ENCODE peak calls at places on chromosomes 1 and 21, in ten cellular contexts. N is cardiac fibroblast; Z is Daoy; E is stimulated activated CD8-positive, alpha-beta memory T cell treated with anti-CD3 and anti-CD28 coated beads, Interleukin-4, amount 100 ng/mL, for 24 hours; V is dermis microvascular lymphatic vessel endothelial cell; D is H4; X is stromal cell of bone marrow; P is NCI-H1436; C is GM03348; H is CD8-positive, alpha-beta T cell. L is an unnamed sample.

GRCh38 chr1:41537788-41538351 is 53.4 kb upstream of the EDN2 start:
- DNase-seq in P (no peak), D (peak; percentile 54), N (peak; percentile 81), V (peak; percentile 57), Z (peak; percentile 67), C (peak; percentile 72), X (peak; percentile 81), H (no peak), E (no peak), L (peak; percentile 87)

GRCh38 chr1:175319912-175320230 is 127.3 kb upstream of the KIAA0040 start:
- DNase-seq in D (no peak), C (no peak), V (no peak), E (no peak), H (no peak), N (no peak), P (no peak), Z (no peak), X (no peak), L (no peak)

GRCh38 chr1:228007054-228007800 is 429 bp downstream of the WNT3A start:
- DNase-seq in C (peak; percentile 49), X (no peak), H (no peak), E (no peak), N (no peak), V (no peak), D (no peak), Z (no peak), P (no peak), L (peak; percentile 38)

GRCh38 chr1:156475568-156476500 is 24.7 kb downstream of the MEF2D start:
- DNase-seq in P (no peak), X (peak; percentile 42), C (peak; percentile 86), N (no peak), V (no peak), E (no peak), H (no peak), Z (no peak), D (no peak), L (peak; percentile 85)

GRCh38 chr1:151720190-151720953 is 950 bp upstream of the RIIAD1 start:
- DNase-seq in C (no peak), P (no peak), V (no peak), X (no peak), Z (no peak), H (no peak), N (peak; percentile 52), D (no peak), E (no peak), L (no peak)

GRCh38 chr1:93021539-93022134 is 57.4 kb upstream of the MTF2 start:
- DNase-seq in V (peak; percentile 62), H (no peak), X (no peak), D (peak; percentile 31), E (no peak), P (peak; percentile 29), C (peak; percentile 69), N (peak; percentile 73), Z (peak; percentile 39), L (no peak)

GRCh38 chr1:912740-913301 is 10.9 kb upstream of the SAMD11 start:
- DNase-seq in V (no peak), X (no peak), D (no peak), Z (peak; percentile 32), N (no peak), H (no peak), P (no peak), C (no peak), E (no peak), L (no peak)

GRCh38 chr1:55257958-55258357 is 42.8 kb upstream of the USP24 start:
- DNase-seq in Z (no peak), N (no peak), C (no peak), V (no peak), P (no peak), E (peak; percentile 42), D (peak; percentile 31), X (no peak), H (peak; percentile 44), L (no peak)

GRCh38 chr1:118963456-118964430 is 24.4 kb downstream of the TBX15 start:
- DNase-seq in C (peak; percentile 66), Z (peak; percentile 85), V (no peak), E (no peak), N (peak; percentile 76), X (peak; percentile 84), P (no peak), H (no peak), D (peak; percentile 67), L (peak; percentile 54)

GRCh38 chr1:51569284-51570062 is 47.4 kb upstream of the OSBPL9 start:
- DNase-seq in E (no peak), D (peak; percentile 78), C (peak; percentile 48), H (no peak), X (no peak), N (peak; percentile 51), V (peak; percentile 76), Z (peak; percentile 92), P (no peak), L (peak; percentile 61)

GRCh38 chr1:60757485-60757884 is 324.9 kb upstream of the NFIA start:
- DNase-seq in C (no peak), E (no peak), P (no peak), H (no peak), Z (no peak), N (no peak), D (no peak), V (no peak), X (no peak), L (no peak)

GRCh38 chr1:113931456-113931855 is 2.3 kb downstream of the HIPK1 start:
- DNase-seq in P (no peak), V (peak; percentile 62), D (peak; percentile 80), E (no peak), N (peak; percentile 65), H (no peak), Z (peak; percentile 41), C (peak; percentile 17), X (peak; percentile 33), L (no peak)

GRCh38 chr1:236009857-236010256 is 55.0 kb downstream of the NID1 start:
- DNase-seq in P (no peak), V (peak; percentile 86), C (peak; percentile 73), X (peak; percentile 68), N (peak; percentile 90), Z (no peak), D (no peak), H (no peak), E (no peak), L (no peak)

GRCh38 chr21:20207335-20207734 is 790.9 kb upstream of the NCAM2 start:
- DNase-seq in Z (no peak), C (no peak), V (no peak), E (no peak), X (no peak), P (no peak), H (no peak), N (no peak), D (no peak), L (no peak)

GRCh38 chr1:151774540-151774939 is 11.2 kb upstream of the MRPL9 start:
- DNase-seq in V (no peak), C (no peak), N (no peak), H (no peak), D (no peak), P (no peak), E (no peak), X (no peak), Z (no peak), L (no peak)

GRCh38 chr1:112524251-112524650 is 15.5 kb downstream of the WNT2B start:
- DNase-seq in X (no peak), V (no peak), Z (peak; percentile 83), P (no peak), C (no peak), N (peak; percentile 83), E (no peak), H (no peak), D (no peak), L (peak; percentile 89)

GRCh38 chr1:212920895-212921294 is 29.4 kb upstream of the VASH2 start:
- DNase-seq in X (no peak), N (no peak), H (no peak), P (no peak), C (no peak), V (no peak), Z (peak; percentile 21), E (no peak), D (no peak), L (no peak)

GRCh38 chr1:43912607-43913006 is 21.0 kb upstream of the ARTN start:
- DNase-seq in D (no peak), E (no peak), X (no peak), Z (no peak), H (no peak), V (no peak), C (peak; percentile 87), P (no peak), N (peak; percentile 54), L (peak; percentile 64)

GRCh38 chr1:94298861-94299260 is 61.5 kb upstream of the ARHGAP29 start:
- DNase-seq in X (no peak), E (no peak), H (no peak), D (no peak), V (peak; percentile 79), N (peak; percentile 83), Z (no peak), C (peak; percentile 53), P (no peak), L (no peak)

GRCh38 chr21:15706686-15707085 is 23.1 kb upstream of the USP25 start:
- DNase-seq in E (no peak), P (no peak), V (peak; percentile 94), Z (peak; percentile 46), D (peak; percentile 23), N (peak; percentile 97), C (peak; percentile 89), H (no peak), X (peak; percentile 97), L (peak; percentile 87)

GRCh38 chr1:155970531-155971167 is 7.7 kb downstream of the ARHGEF2 start:
- DNase-seq in D (no peak), E (no peak), C (peak; percentile 87), P (no peak), Z (peak; percentile 85), X (peak; percentile 74), N (peak; percentile 70), V (peak; percentile 87), H (no peak), L (peak; percentile 89)

GRCh38 chr1:115977481-115978258 is 1.4 kb downstream of the SLC22A15 start:
- DNase-seq in C (peak; percentile 77), X (peak; percentile 51), D (peak; percentile 53), Z (peak; percentile 73), V (no peak), H (no peak), P (no peak), E (no peak), N (peak; percentile 71), L (peak; percentile 55)

GRCh38 chr1:234965128-234965527 is 163.5 kb downstream of the TOMM20 start:
- DNase-seq in D (no peak), P (no peak), E (no peak), V (no peak), X (no peak), Z (no peak), C (no peak), H (no peak), N (peak; percentile 63), L (no peak)

GRCh38 chr1:8473892-8474300 is 156.0 kb downstream of the SLC45A1 start:
- DNase-seq in V (no peak), E (no peak), X (no peak), Z (no peak), N (no peak), C (no peak), P (peak; percentile 22), D (no peak), H (no peak), L (no peak)

GRCh38 chr1:230680300-230681025 is 33.5 kb downstream of the AGT start:
- DNase-seq in E (no peak), C (no peak), X (no peak), N (no peak), H (no peak), P (no peak), D (no peak), Z (no peak), V (no peak), L (no peak)

GRCh38 chr1:183804916-183805734 is at the start of gene RGL1:
- DNase-seq in P (peak; percentile 43), V (peak; percentile 89), X (peak; percentile 58), C (peak; percentile 84), E (no peak), N (peak; percentile 90), D (peak; percentile 72), H (no peak), Z (peak; percentile 68), L (peak; percentile 72)

GRCh38 chr21:45056917-45057560 is 17.3 kb upstream of the ADARB1 start:
- DNase-seq in E (no peak), D (no peak), N (no peak), P (no peak), X (no peak), C (peak; percentile 45), Z (no peak), V (no peak), H (no peak), L (no peak)

GRCh38 chr1:59057211-59057694 is 239.6 kb upstream of the FGGY start:
- DNase-seq in V (peak; percentile 15), H (no peak), E (no peak), C (peak; percentile 89), X (peak; percentile 99), N (peak; percentile 99), Z (peak; percentile 68), D (peak; percentile 78), P (peak; percentile 7), L (peak; percentile 64)

L was measured in MG63.